ENCODE peak calls at places on chromosomes 11 and 22, in ten cellular contexts. J, X, F, V, A, K, L, T, O and I are unnamed samples.

GRCh38 chr22:39384750-39385480 is 14.7 kb upstream of the TAB1 start:
- DNase-seq in J (no peak), X (no peak), F (no peak), V (no peak), A (no peak), K (peak; percentile 79), L (no peak), T (no peak), O (peak; percentile 59), I (no peak)

GRCh38 chr22:37623075-37624016 is 14.7 kb downstream of the GGA1 start:
- DNase-seq in J (peak; percentile 76), X (no peak), F (no peak), V (peak; percentile 72), A (peak; percentile 60), K (peak; percentile 85), L (no peak), T (peak; percentile 84), O (peak; percentile 83), I (no peak)

GRCh38 chr11:65432686-65433582 is 10.3 kb downstream of the NEAT1 start:
- DNase-seq in J (peak; percentile 3), X (no peak), F (no peak), V (no peak), A (no peak), K (no peak), L (no peak), T (no peak), O (no peak), I (no peak)

GRCh38 chr11:102868359-102868758 is 6.4 kb downstream of the MMP12 start:
- DNase-seq in J (no peak), X (no peak), F (no peak), V (no peak), A (no peak), K (no peak), L (no peak), T (no peak), O (no peak), I (no peak)

GRCh38 chr22:37638351-37639069 is 959 bp upstream of the SH3BP1 start:
- DNase-seq in J (peak; percentile 85), X (no peak), F (no peak), V (no peak), A (no peak), K (peak; percentile 45), L (no peak), T (no peak), O (peak; percentile 62), I (no peak)

GRCh38 chr11:75142714-75143419 is 8.0 kb upstream of the SLCO2B1 start:
- DNase-seq in J (peak; percentile 70), X (no peak), F (peak; percentile 84), V (peak; percentile 68), A (peak; percentile 44), K (peak; percentile 83), L (peak; percentile 52), T (peak; percentile 61), O (peak; percentile 92), I (peak; percentile 89)

GRCh38 chr22:47155912-47156311 is 393.5 kb downstream of the TBC1D22A start:
- DNase-seq in J (no peak), X (no peak), F (no peak), V (no peak), A (no peak), K (no peak), L (no peak), T (no peak), O (no peak), I (no peak)

GRCh38 chr11:93997741-93998140 is 23.4 kb upstream of the HEPHL1 start:
- DNase-seq in J (no peak), X (no peak), F (no peak), V (no peak), A (no peak), K (no peak), L (no peak), T (no peak), O (no peak), I (no peak)

GRCh38 chr22:28594784-28595324 is 84.8 kb downstream of the TTC28 start:
- DNase-seq in J (no peak), X (no peak), F (peak; percentile 23), V (no peak), A (no peak), K (no peak), L (no peak), T (no peak), O (peak; percentile 75), I (no peak)

GRCh38 chr11:8801121-8801520 is 109.9 kb upstream of the AKIP1 start:
- DNase-seq in J (no peak), X (no peak), F (no peak), V (no peak), A (no peak), K (no peak), L (no peak), T (no peak), O (no peak), I (no peak)
- H3K27ac ChIP-seq in J (peak overlapping the region; percentile 41), X (peak overlapping the region; percentile 67), F (no peak overlapping the region), V (peak overlapping the region; percentile 49), A (no peak overlapping the region), K (no peak overlapping the region), L (no peak overlapping the region), T (peak overlapping the region; percentile 71), O (peak overlapping the region; percentile 43), I (no peak overlapping the region)

GRCh38 chr11:2096001-2096918 is 42.9 kb downstream of the IGF2 start:
- DNase-seq in J (no peak), X (no peak), F (no peak), V (no peak), A (no peak), K (no peak), L (no peak), T (peak; percentile 43), O (no peak), I (no peak)

GRCh38 chr11:2094354-2095197 is 44.6 kb downstream of the IGF2 start:
- DNase-seq in J (no peak), X (no peak), F (no peak), V (no peak), A (no peak), K (no peak), L (no peak), T (no peak), O (no peak), I (no peak)

GRCh38 chr11:2093575-2094353 is 45.4 kb downstream of the IGF2 start:
- DNase-seq in J (no peak), X (no peak), F (no peak), V (peak; percentile 69), A (peak; percentile 43), K (no peak), L (no peak), T (no peak), O (no peak), I (peak; percentile 69)

GRCh38 chr11:2095542-2095941 is 43.6 kb downstream of the IGF2 start:
- DNase-seq in J (no peak), X (no peak), F (no peak), V (no peak), A (no peak), K (no peak), L (no peak), T (peak; percentile 30), O (no peak), I (no peak)

GRCh38 chr11:2095198-2095520 is 44.0 kb downstream of the IGF2 start:
- DNase-seq in J (no peak), X (no peak), F (no peak), V (no peak), A (no peak), K (no peak), L (no peak), T (no peak), O (no peak), I (no peak)
- H3K9me3 ChIP-seq in J (no peaks in the 10 kb centered on the region), X (no peaks in the 10 kb centered on the region), F (peaks cover 27% of the 10 kb centered on the region), V (no peaks in the 10 kb centered on the region), A (no peaks in the 10 kb centered on the region), K (no peaks in the 10 kb centered on the region), L (no peaks in the 10 kb centered on the region), T (no peaks in the 10 kb centered on the region), O (no peaks in the 10 kb centered on the region), I (no peaks in the 10 kb centered on the region)

DNA sequence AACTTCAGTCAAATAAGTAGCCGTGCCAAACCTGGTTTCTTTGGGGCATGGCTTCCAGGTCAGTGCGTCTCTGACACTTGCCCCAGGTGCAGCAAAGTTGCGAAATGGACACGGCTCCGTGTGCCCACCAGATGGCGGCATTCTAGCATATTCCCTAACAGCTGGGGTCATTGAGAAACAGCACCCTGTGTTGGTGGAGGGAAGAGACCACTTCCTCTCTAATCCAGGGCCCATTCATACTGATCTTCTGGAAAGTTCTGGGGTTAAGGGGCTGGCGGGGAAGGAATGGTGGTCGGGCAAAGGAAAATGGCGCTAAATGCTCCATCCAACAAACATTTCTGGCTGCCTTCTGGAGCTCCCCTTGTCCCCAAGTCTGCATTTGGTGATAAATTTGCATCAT is 141.2 kb upstream of the TIMP3 start:
- DNase-seq in J (peak; percentile 69), X (no peak), F (no peak), V (peak; percentile 71), A (peak; percentile 69), K (peak; percentile 78), L (peak; percentile 48), T (peak; percentile 69), O (peak; percentile 81), I (peak; percentile 82)
- TF ChIP-seq CTCF in J (peak; percentile 69), X (peak; percentile 70), F (peak; percentile 68), V (peak; percentile 78), A (peak; percentile 64), K (peak; percentile 85), L (peak; percentile 32), T (peak; percentile 36), O (peak; percentile 80), I (peak; percentile 50)

GRCh38 chr11:19805827-19806226 is 93.2 kb downstream of the NAV2 start:
- DNase-seq in J (no peak), X (no peak), F (no peak), V (no peak), A (no peak), K (no peak), L (no peak), T (no peak), O (no peak), I (no peak)

GRCh38 chr11:19800714-19801519 is 88.3 kb downstream of the NAV2 start:
- DNase-seq in J (no peak), X (no peak), F (no peak), V (no peak), A (no peak), K (peak; percentile 50), L (no peak), T (no peak), O (no peak), I (no peak)

GRCh38 chr11:19805346-19805745 is 92.7 kb downstream of the NAV2 start:
- DNase-seq in J (no peak), X (no peak), F (no peak), V (no peak), A (no peak), K (no peak), L (no peak), T (no peak), O (no peak), I (no peak)

GRCh38 chr11:19802773-19803293 is 90.2 kb downstream of the NAV2 start:
- DNase-seq in J (no peak), X (no peak), F (no peak), V (no peak), A (no peak), K (no peak), L (no peak), T (no peak), O (no peak), I (no peak)

DNA sequence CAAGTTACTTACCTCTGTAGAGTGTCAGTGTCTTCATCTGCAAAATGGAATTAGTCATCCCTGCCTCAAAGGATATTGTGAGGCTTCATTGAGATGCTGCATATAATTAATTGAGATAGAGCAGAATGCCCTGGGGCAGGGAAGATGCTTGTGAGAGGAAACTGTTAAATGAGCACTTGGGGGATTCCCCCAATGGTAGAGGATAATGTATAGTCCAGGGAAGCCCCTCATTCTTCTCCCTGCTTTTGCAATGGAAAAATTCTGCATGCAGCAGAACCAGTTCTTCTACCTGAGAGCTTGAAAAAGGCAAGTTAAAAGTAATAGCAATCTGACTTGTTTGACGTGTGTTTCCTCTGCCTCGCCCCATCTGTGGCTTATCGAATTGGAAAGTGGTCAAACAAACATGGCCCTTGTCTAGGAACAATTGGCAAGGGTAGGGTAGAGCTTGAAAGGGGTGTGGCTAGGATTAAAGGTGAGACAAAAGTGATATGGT is 90.9 kb downstream of the NAV2 start:
- DNase-seq in J (peak; percentile 69), X (no peak), F (no peak), V (no peak), A (peak; percentile 74), K (no peak), L (peak; percentile 79), T (no peak), O (peak; percentile 34), I (no peak)
- H3K27ac ChIP-seq in J (peak overlapping the region; percentile 60), X (no peak overlapping the region), F (no peak overlapping the region), V (no peak overlapping the region), A (peak overlapping the region; percentile 70), K (no peak overlapping the region), L (peak overlapping the region; percentile 65), T (no peak overlapping the region), O (peak overlapping the region; percentile 66), I (no peak overlapping the region)